ENCODE peak calls at places on chromosomes 5 and 9, in five cellular contexts. R is heart left ventricle; W is effector memory CD4-positive, alpha-beta T cell; L is colonic mucosa; I is esophagus squamous epithelium. K is an unnamed sample.

GRCh38 chr5:122846051-122846567 is 696 bp downstream of the SNX24 start:
- DNase-seq in R (no peak), W (no peak), L (no peak), I (no peak), K (peak; percentile 38)

GRCh38 chr5:31728039-31728438 is 89.1 kb downstream of the PDZD2 start:
- DNase-seq in R (no peak), W (no peak), L (no peak), I (no peak), K (no peak)

GRCh38 chr5:2036885-2037284 is 154.2 kb upstream of the IRX4 start:
- DNase-seq in R (no peak), W (no peak), L (no peak), I (no peak), K (no peak)

GRCh38 chr9:115694014-115694413 is 459.6 kb upstream of the PAPPA start:
- DNase-seq in R (no peak), W (no peak), L (no peak), I (no peak), K (no peak)

GRCh38 chr9:107613314-107613713 is 123.7 kb upstream of the KLF4 start:
- DNase-seq in R (no peak), W (no peak), L (peak; percentile 65), I (no peak), K (no peak)

GRCh38 chr5:171965740-171966139 is 40.7 kb downstream of the FBXW11 start:
- DNase-seq in R (no peak), W (no peak), L (no peak), I (no peak), K (no peak)

GRCh38 chr5:57412010-57412409 is 70.6 kb downstream of the ACTBL2 start:
- DNase-seq in R (no peak), W (no peak), L (no peak), I (no peak), K (no peak)

GRCh38 chr9:127567898-127568617 is 44.0 kb upstream of the STXBP1 start:
- DNase-seq in R (peak; percentile 80), W (no peak), L (no peak), I (no peak), K (no peak)

GRCh38 chr5:141565826-141566575 is 52.8 kb downstream of the DIAPH1 start:
- DNase-seq in R (no peak), W (no peak), L (no peak), I (no peak), K (no peak)

DNA sequence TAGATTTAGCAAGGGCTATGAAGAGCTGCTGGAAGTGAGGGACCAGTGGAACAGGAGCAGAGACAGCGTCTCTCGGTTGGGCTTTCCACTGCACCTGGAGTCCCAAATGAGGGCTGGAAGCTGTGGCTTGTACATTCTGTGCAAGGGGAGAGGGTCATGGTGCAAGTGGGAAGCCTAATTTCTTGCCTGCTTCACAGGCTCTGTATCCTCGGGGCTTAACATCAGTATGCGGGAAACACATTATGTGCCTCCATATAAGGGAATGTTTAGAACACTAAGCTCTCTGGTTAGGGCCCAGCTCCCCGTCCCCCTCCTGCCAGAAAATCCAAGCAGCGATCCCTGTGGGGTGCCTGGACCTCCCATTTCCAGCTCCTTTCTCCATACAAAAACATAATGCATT is 89.0 kb upstream of the NIPAL4 start:
- DNase-seq in R (no peak), W (no peak), L (no peak), I (no peak), K (no peak)
- H3K4me1 ChIP-seq in R (no peaks in the 10 kb centered on the region), W (no peaks in the 10 kb centered on the region), L (no peaks in the 10 kb centered on the region), I (peaks cover 4% of the 10 kb centered on the region), K (no peaks in the 10 kb centered on the region)

GRCh38 chr9:137462396-137463193 is 3.5 kb upstream of the NSMF start:
- DNase-seq in R (peak; percentile 61), W (no peak), L (no peak), I (no peak), K (no peak)
- H3K4me3 ChIP-seq in R (no peak overlapping the region), W (peak overlapping the region; percentile 47), L (no peak overlapping the region), I (no peak overlapping the region), K (no peak overlapping the region)

GRCh38 chr5:98320317-98320716 is 453.1 kb upstream of the RGMB start:
- DNase-seq in R (no peak), W (no peak), L (no peak), I (no peak), K (no peak)

GRCh38 chr5:98321356-98321755 is 452.1 kb upstream of the RGMB start:
- DNase-seq in R (no peak), W (no peak), L (no peak), I (no peak), K (no peak)

GRCh38 chr5:98314262-98314661 is 459.2 kb upstream of the RGMB start:
- DNase-seq in R (no peak), W (no peak), L (no peak), I (no peak), K (no peak)

GRCh38 chr5:98319299-98320011 is 454.0 kb upstream of the RGMB start:
- DNase-seq in R (no peak), W (no peak), L (no peak), I (no peak), K (no peak)
- H3K4me1 ChIP-seq in R (no peaks in the 10 kb centered on the region), W (no peaks in the 10 kb centered on the region), L (no peaks in the 10 kb centered on the region), I (no peaks in the 10 kb centered on the region), K (no peaks in the 10 kb centered on the region)

GRCh38 chr9:76717176-76717575 is 47.1 kb upstream of the PCA3 start:
- DNase-seq in R (no peak), W (no peak), L (no peak), I (no peak), K (no peak)
- H3K4me3 ChIP-seq in R (no peak overlapping the region), W (no peak overlapping the region), L (no peak overlapping the region), I (no peak overlapping the region), K (no peak overlapping the region)

GRCh38 chr9:93458702-93459101 is 5.3 kb upstream of the FAM120AOS start:
- DNase-seq in R (no peak), W (no peak), L (no peak), I (no peak), K (no peak)
- H3K4me1 ChIP-seq in R (peaks cover 21% of the 10 kb centered on the region), W (peaks cover 14% of the 10 kb centered on the region), L (peaks cover 39% of the 10 kb centered on the region), I (peaks cover 91% of the 10 kb centered on the region), K (peaks cover 44% of the 10 kb centered on the region)

K was measured in lung.